ENCODE peak calls at places on chromosome 10, in ten cellular contexts. One of them, this sample, is unnamed.

GRCh38 chr10:118547282-118547681 is 48.2 kb downstream of the PRLHR start:
- DNase-seq in HCT116: no peak
- DNase-seq in esophagus squamous epithelium: no peak
- DNase-seq in suprapubic skin: no peak
- DNase-seq in A549: no peak
- DNase-seq in body of pancreas: no peak
- DNase-seq in tibial nerve: no peak
- DNase-seq in Peyer's patch: no peak
- DNase-seq in stomach: no peak
- DNase-seq in heart left ventricle: no peak
- DNase-seq in this sample: no peak

GRCh38 chr10:99548041-99548530 is 15.3 kb downstream of the NKX2-3 start:
- DNase-seq in HCT116: peak
- DNase-seq in esophagus squamous epithelium: no peak
- DNase-seq in suprapubic skin: no peak
- DNase-seq in A549: peak
- DNase-seq in body of pancreas: no peak
- DNase-seq in tibial nerve: no peak
- DNase-seq in Peyer's patch: no peak
- DNase-seq in stomach: no peak
- DNase-seq in heart left ventricle: no peak
- DNase-seq in this sample: peak

GRCh38 chr10:3719024-3719843 is 65.8 kb downstream of the KLF6 start:
- DNase-seq in HCT116: no peak
- DNase-seq in esophagus squamous epithelium: no peak
- DNase-seq in suprapubic skin: no peak
- DNase-seq in A549: no peak
- DNase-seq in body of pancreas: peak
- DNase-seq in tibial nerve: no peak
- DNase-seq in Peyer's patch: no peak
- DNase-seq in stomach: no peak
- DNase-seq in heart left ventricle: no peak
- DNase-seq in this sample: no peak

GRCh38 chr10:75645704-75646103 is 214.3 kb downstream of the LRMDA start:
- DNase-seq in HCT116: no peak
- DNase-seq in esophagus squamous epithelium: no peak
- DNase-seq in suprapubic skin: no peak
- DNase-seq in A549: no peak
- DNase-seq in body of pancreas: no peak
- DNase-seq in tibial nerve: no peak
- DNase-seq in Peyer's patch: no peak
- DNase-seq in stomach: no peak
- DNase-seq in heart left ventricle: no peak
- DNase-seq in this sample: no peak

GRCh38 chr10:116110736-116111135 is 162.3 kb downstream of the GFRA1 start:
- DNase-seq in HCT116: no peak
- DNase-seq in esophagus squamous epithelium: no peak
- DNase-seq in suprapubic skin: no peak
- DNase-seq in A549: no peak
- DNase-seq in body of pancreas: no peak
- DNase-seq in tibial nerve: no peak
- DNase-seq in Peyer's patch: no peak
- DNase-seq in stomach: peak
- DNase-seq in heart left ventricle: no peak
- DNase-seq in this sample: no peak

GRCh38 chr10:44650576-44651394 is 260.4 kb upstream of the TMEM72 start:
- DNase-seq in HCT116: no peak
- DNase-seq in esophagus squamous epithelium: no peak
- DNase-seq in suprapubic skin: no peak
- DNase-seq in A549: no peak
- DNase-seq in body of pancreas: no peak
- DNase-seq in tibial nerve: no peak
- DNase-seq in Peyer's patch: no peak
- DNase-seq in stomach: no peak
- DNase-seq in heart left ventricle: peak
- DNase-seq in this sample: no peak

GRCh38 chr10:7412482-7413251 is 1.8 kb upstream of the SFMBT2 start:
- DNase-seq in HCT116: no peak
- DNase-seq in esophagus squamous epithelium: no peak
- DNase-seq in suprapubic skin: peak
- DNase-seq in A549: peak
- DNase-seq in body of pancreas: no peak
- DNase-seq in tibial nerve: no peak
- DNase-seq in Peyer's patch: peak
- DNase-seq in stomach: no peak
- DNase-seq in heart left ventricle: peak
- DNase-seq in this sample: no peak

GRCh38 chr10:1020966-1021365 is 4.7 kb downstream of the IDI2 start:
- DNase-seq in HCT116: no peak
- DNase-seq in esophagus squamous epithelium: no peak
- DNase-seq in suprapubic skin: no peak
- DNase-seq in A549: no peak
- DNase-seq in body of pancreas: no peak
- DNase-seq in tibial nerve: no peak
- DNase-seq in Peyer's patch: no peak
- DNase-seq in stomach: no peak
- DNase-seq in heart left ventricle: no peak
- DNase-seq in this sample: no peak

GRCh38 chr10:126252884-126253612 is 135.2 kb downstream of the ADAM12 start:
- DNase-seq in HCT116: no peak
- DNase-seq in esophagus squamous epithelium: no peak
- DNase-seq in suprapubic skin: no peak
- DNase-seq in A549: peak
- DNase-seq in body of pancreas: no peak
- DNase-seq in tibial nerve: no peak
- DNase-seq in Peyer's patch: no peak
- DNase-seq in stomach: no peak
- DNase-seq in heart left ventricle: no peak
- DNase-seq in this sample: no peak

GRCh38 chr10:48501806-48502771 is 102.8 kb downstream of the ARHGAP22 start:
- DNase-seq in HCT116: no peak
- DNase-seq in esophagus squamous epithelium: no peak
- DNase-seq in suprapubic skin: peak
- DNase-seq in A549: no peak
- DNase-seq in body of pancreas: no peak
- DNase-seq in tibial nerve: no peak
- DNase-seq in Peyer's patch: no peak
- DNase-seq in stomach: peak
- DNase-seq in heart left ventricle: peak
- DNase-seq in this sample: no peak

GRCh38 chr10:128121750-128122412 is 4.3 kb downstream of the MKI67 start:
- DNase-seq in HCT116: no peak
- DNase-seq in esophagus squamous epithelium: no peak
- DNase-seq in suprapubic skin: no peak
- DNase-seq in A549: no peak
- DNase-seq in body of pancreas: no peak
- DNase-seq in tibial nerve: no peak
- DNase-seq in Peyer's patch: no peak
- DNase-seq in stomach: no peak
- DNase-seq in heart left ventricle: no peak
- DNase-seq in this sample: no peak

GRCh38 chr10:61635946-61636345 is 26.8 kb upstream of the CABCOCO1 start:
- DNase-seq in HCT116: peak
- DNase-seq in esophagus squamous epithelium: no peak
- DNase-seq in suprapubic skin: no peak
- DNase-seq in A549: peak
- DNase-seq in body of pancreas: no peak
- DNase-seq in tibial nerve: no peak
- DNase-seq in Peyer's patch: no peak
- DNase-seq in stomach: no peak
- DNase-seq in heart left ventricle: no peak
- DNase-seq in this sample: no peak

GRCh38 chr10:79071535-79071923 is 2.8 kb downstream of the ZMIZ1 start:
- DNase-seq in HCT116: no peak
- DNase-seq in esophagus squamous epithelium: no peak
- DNase-seq in suprapubic skin: no peak
- DNase-seq in A549: no peak
- DNase-seq in body of pancreas: no peak
- DNase-seq in tibial nerve: no peak
- DNase-seq in Peyer's patch: no peak
- DNase-seq in stomach: no peak
- DNase-seq in heart left ventricle: no peak
- DNase-seq in this sample: no peak
- H3K4me3 ChIP-seq in HCT116: no peak
- H3K4me3 ChIP-seq in esophagus squamous epithelium: peak
- H3K4me3 ChIP-seq in suprapubic skin: peak
- H3K4me3 ChIP-seq in A549: peak
- H3K4me3 ChIP-seq in body of pancreas: peak
- H3K4me3 ChIP-seq in tibial nerve: peak
- H3K4me3 ChIP-seq in Peyer's patch: peak
- H3K4me3 ChIP-seq in stomach: peak
- H3K4me3 ChIP-seq in heart left ventricle: peak
- H3K4me3 ChIP-seq in this sample: peak

DNA sequence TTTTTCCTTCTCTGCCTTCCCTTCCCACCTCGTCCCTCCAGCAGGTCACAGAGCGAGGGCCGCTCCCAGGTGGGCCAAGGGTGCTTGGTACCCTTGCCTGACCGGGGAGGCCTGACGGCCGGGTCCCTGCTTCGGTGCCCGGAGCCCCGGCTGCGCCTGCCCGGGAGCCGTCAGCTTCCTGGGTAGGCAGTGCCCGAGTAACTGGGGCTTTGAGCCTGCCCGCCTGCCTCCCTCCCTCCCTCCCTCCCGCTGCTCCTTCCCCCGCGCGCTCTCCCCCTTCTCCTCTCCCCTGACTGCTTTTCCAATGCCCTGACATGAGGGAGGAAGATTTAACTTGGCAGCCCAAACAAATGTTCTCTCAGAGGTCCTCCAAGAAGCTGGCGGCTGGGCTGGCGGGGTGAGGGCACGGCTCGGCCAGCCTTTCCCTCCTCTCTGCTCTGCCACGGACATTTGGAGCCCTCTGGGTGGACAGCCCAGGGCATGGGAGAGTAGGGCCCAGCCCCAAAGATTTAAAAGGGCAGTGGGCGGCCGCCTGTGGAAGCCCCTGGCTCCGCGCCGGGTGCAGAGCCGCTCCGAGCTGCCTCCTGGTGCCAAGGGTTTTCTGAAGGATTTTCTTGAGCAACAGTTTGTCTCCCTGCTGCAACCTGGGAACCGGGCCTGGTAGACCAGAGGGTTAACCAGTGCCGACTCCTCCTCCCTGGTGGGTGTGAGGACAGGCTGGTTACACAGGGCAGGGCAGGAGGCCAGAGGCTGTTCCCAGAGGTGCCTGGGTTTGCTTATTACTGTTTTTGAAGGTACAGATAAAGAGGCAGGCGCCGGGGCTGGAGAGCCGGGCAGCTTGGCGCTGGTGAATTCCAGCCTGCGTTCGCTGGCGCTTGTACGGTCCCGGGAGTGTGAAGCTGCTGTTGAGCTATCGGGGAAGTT is 2.1 kb downstream of the ZMIZ1 start:
- DNase-seq in HCT116: no peak
- DNase-seq in esophagus squamous epithelium: peak
- DNase-seq in suprapubic skin: peak
- DNase-seq in A549: peak
- DNase-seq in body of pancreas: peak
- DNase-seq in tibial nerve: peak
- DNase-seq in Peyer's patch: peak
- DNase-seq in stomach: peak
- DNase-seq in heart left ventricle: peak
- DNase-seq in this sample: peak
- TF ChIP-seq POLR2A in HCT116: no peak
- TF ChIP-seq POLR2A in esophagus squamous epithelium: no peak
- TF ChIP-seq POLR2A in suprapubic skin: peak
- TF ChIP-seq POLR2A in A549: no peak
- TF ChIP-seq POLR2A in body of pancreas: peak
- TF ChIP-seq POLR2A in tibial nerve: peak
- TF ChIP-seq POLR2A in Peyer's patch: peak
- TF ChIP-seq POLR2A in stomach: no peak
- TF ChIP-seq POLR2A in heart left ventricle: no peak
- TF ChIP-seq POLR2A in this sample: no peak

DNA sequence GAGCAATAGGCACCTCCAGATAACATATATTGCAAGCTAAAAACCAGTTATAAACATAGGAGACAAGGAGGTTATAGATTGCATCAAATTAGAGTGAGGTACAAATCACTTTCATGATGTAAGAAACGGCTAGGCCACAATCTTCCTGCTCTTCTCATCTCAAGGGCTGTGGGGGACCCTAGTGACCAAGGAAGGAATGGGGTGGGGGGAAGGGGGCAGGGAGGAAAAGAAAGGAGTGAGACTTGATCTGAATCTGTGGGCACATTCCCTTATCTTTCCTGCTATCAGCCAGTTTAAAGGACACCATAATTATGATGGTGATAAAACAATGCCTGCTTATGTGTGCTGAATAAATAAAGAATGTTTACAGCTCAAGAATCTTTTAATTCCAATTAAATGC is 2.5 kb downstream of the SKIDA1 start:
- DNase-seq in HCT116: no peak
- DNase-seq in esophagus squamous epithelium: no peak
- DNase-seq in suprapubic skin: no peak
- DNase-seq in A549: peak
- DNase-seq in body of pancreas: no peak
- DNase-seq in tibial nerve: no peak
- DNase-seq in Peyer's patch: no peak
- DNase-seq in stomach: no peak
- DNase-seq in heart left ventricle: no peak
- DNase-seq in this sample: peak
- TF ChIP-seq CTCF in HCT116: no peak
- TF ChIP-seq CTCF in esophagus squamous epithelium: no peak
- TF ChIP-seq CTCF in suprapubic skin: no peak
- TF ChIP-seq CTCF in A549: no peak
- TF ChIP-seq CTCF in body of pancreas: no peak
- TF ChIP-seq CTCF in tibial nerve: no peak
- TF ChIP-seq CTCF in Peyer's patch: no peak
- TF ChIP-seq CTCF in stomach: no peak
- TF ChIP-seq CTCF in heart left ventricle: no peak
- TF ChIP-seq CTCF in this sample: no peak

GRCh38 chr10:100642295-100642994 is 102.9 kb upstream of the PAX2 start:
- DNase-seq in HCT116: no peak
- DNase-seq in esophagus squamous epithelium: no peak
- DNase-seq in suprapubic skin: no peak
- DNase-seq in A549: no peak
- DNase-seq in body of pancreas: no peak
- DNase-seq in tibial nerve: no peak
- DNase-seq in Peyer's patch: no peak
- DNase-seq in stomach: no peak
- DNase-seq in heart left ventricle: no peak
- DNase-seq in this sample: no peak
- H3K4me3 ChIP-seq in HCT116: no peak
- H3K4me3 ChIP-seq in esophagus squamous epithelium: no peak
- H3K4me3 ChIP-seq in suprapubic skin: no peak
- H3K4me3 ChIP-seq in A549: no peak
- H3K4me3 ChIP-seq in body of pancreas: no peak
- H3K4me3 ChIP-seq in tibial nerve: no peak
- H3K4me3 ChIP-seq in Peyer's patch: no peak
- H3K4me3 ChIP-seq in stomach: no peak
- H3K4me3 ChIP-seq in heart left ventricle: no peak
- H3K4me3 ChIP-seq in this sample: no peak